ENCODE peak calls at places on chromosomes 11 and 22, in six cellular contexts. I is cardiac muscle cell; K is CD4-positive, CD25-positive, alpha-beta regulatory T cell; A is HCT116; M is ovary; Z is body of pancreas. Y is an unnamed sample. For H3K9me3 and H3K4me1, the result is how much of the 10 kb centered on the place peaks cover.

GRCh38 chr22:22144858-22145257 is 99.7 kb upstream of the VPREB1 start:
- DNase-seq in I (no peak), K (no peak), A (no peak), M (no peak), Z (no peak), Y (no peak)

GRCh38 chr22:17972385-17973181 is 51.8 kb downstream of the MICAL3 start:
- DNase-seq in I (peak), K (no peak), A (no peak), M (peak), Z (peak), Y (no peak)

GRCh38 chr22:24310969-24311368 is 40.3 kb downstream of the SPECC1L start:
- DNase-seq in I (no peak), K (no peak), A (no peak), M (no peak), Z (no peak), Y (no peak)

GRCh38 chr22:17770180-17771077 is 3.8 kb downstream of the BID start:
- DNase-seq in I (no peak), K (no peak), A (no peak), M (no peak), Z (no peak), Y (no peak)

GRCh38 chr11:73972187-73972586 is 10.5 kb downstream of the UCP2 start:
- DNase-seq in I (no peak), K (no peak), A (no peak), M (no peak), Z (no peak), Y (no peak)

GRCh38 chr11:34166806-34167740 is 61.6 kb downstream of the NAT10 start:
- DNase-seq in I (no peak), K (no peak), A (no peak), M (no peak), Z (no peak), Y (no peak)

GRCh38 chr22:39266398-39267030 is 21.7 kb upstream of the PDGFB start:
- DNase-seq in I (peak), K (no peak), A (no peak), M (no peak), Z (no peak), Y (no peak)

GRCh38 chr22:46335201-46336118 is at the start of gene TRMU:
- DNase-seq in I (peak), K (peak), A (peak), M (peak), Z (peak), Y (peak)

GRCh38 chr11:64718084-64718779 is 4.8 kb downstream of the NRXN2 start:
- DNase-seq in I (no peak), K (no peak), A (no peak), M (peak), Z (no peak), Y (no peak)

GRCh38 chr22:32164084-32164894 is 5.2 kb upstream of the C22orf42 start:
- DNase-seq in I (no peak), K (no peak), A (no peak), M (no peak), Z (no peak), Y (no peak)

GRCh38 chr11:96267001-96267489 is 76.0 kb downstream of the MAML2 start:
- DNase-seq in I (no peak), K (no peak), A (no peak), M (no peak), Z (no peak), Y (no peak)

GRCh38 chr11:61083601-61084147 is 18.6 kb upstream of the CD5 start:
- DNase-seq in I (no peak), K (peak), A (no peak), M (no peak), Z (no peak), Y (peak)

GRCh38 chr22:24989541-24989951 is 37.0 kb downstream of the KIAA1671 start:
- DNase-seq in I (peak), K (no peak), A (no peak), M (peak), Z (no peak), Y (no peak)

GRCh38 chr11:82450996-82451395 is 282.7 kb downstream of the FAM181B start:
- DNase-seq in I (no peak), K (no peak), A (no peak), M (no peak), Z (no peak), Y (no peak)

DNA sequence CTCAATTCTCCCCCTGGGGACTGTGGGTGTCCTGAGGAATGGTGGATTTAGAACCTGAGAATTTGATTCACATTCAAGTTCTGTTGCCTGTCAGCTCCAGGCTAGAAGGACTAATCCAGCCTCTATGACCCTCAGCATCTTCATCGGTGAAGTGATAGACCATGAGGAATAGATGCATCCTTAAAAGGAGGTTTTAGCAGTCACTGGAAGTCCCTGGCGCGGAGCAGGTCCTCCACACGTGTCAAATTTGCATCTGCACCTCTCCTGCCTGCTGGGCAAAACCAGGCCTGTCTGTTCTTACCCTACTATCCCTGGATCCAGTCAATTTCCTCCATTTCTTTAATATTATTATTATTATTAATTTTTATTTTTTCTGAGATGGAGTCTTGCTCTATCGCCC is 808.4 kb downstream of the TBC1D22A start:
- DNase-seq in I (no peak), K (no peak), A (no peak), M (no peak), Z (no peak), Y (peak)
- H3K9me3 ChIP-seq in I (under half), K (under half), A (under half), M (under half), Z (under half), Y (under half)

GRCh38 chr11:112161012-112161411 is 2.9 kb downstream of the IL18 start:
- DNase-seq in I (peak), K (no peak), A (no peak), M (no peak), Z (no peak), Y (no peak)
- H3K4me1 ChIP-seq in I (under half), K (under half), A (under half), M (under half), Z (under half), Y (under half)

GRCh38 chr22:27883656-27884350 is 35.3 kb downstream of the PITPNB start:
- DNase-seq in I (no peak), K (no peak), A (no peak), M (no peak), Z (no peak), Y (no peak)
- H3K27ac ChIP-seq in I (peak), K (no peak), A (no peak), M (peak), Z (no peak), Y (peak)

DNA sequence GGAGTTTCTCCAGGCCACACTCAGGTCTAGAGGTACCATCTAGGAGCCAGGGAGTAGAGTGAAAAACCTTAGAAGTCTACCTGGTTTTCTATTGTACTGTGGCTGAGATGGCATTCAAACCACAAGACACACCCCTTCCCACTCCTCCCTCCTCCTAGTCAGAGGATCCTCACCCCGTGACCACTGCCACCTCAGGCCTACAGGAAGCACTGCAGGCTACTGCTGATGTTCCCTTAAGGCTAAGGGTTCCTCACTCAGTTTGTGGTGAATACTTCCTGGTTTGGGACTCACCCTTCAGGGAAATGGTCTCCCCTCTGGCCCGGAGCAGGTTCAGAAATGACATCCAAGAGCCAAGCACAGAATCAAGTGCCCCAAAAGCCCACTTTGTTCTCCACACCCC is 1293.9 kb downstream of the JRKL start:
- DNase-seq in I (peak), K (no peak), A (no peak), M (no peak), Z (no peak), Y (no peak)
- H3K9me3 ChIP-seq in I (under half), K (under half), A (under half), M (under half), Z (under half), Y (under half)

GRCh38 chr22:41537203-41537602 is 7.1 kb downstream of the POLR3H start:
- DNase-seq in I (no peak), K (no peak), A (no peak), M (no peak), Z (no peak), Y (no peak)
- H3K4me1 ChIP-seq in I (under half), K (under half), A (under half), M (under half), Z (under half), Y (under half)

GRCh38 chr11:76382209-76382608 is 1.1 kb downstream of the GVQW3 start:
- DNase-seq in I (no peak), K (no peak), A (no peak), M (no peak), Z (no peak), Y (no peak)

GRCh38 chr11:76379811-76380160 is 1.1 kb downstream of the THAP12 start:
- DNase-seq in I (no peak), K (no peak), A (no peak), M (no peak), Z (no peak), Y (no peak)

GRCh38 chr11:76376746-76377558 is 4.0 kb downstream of the THAP12 start:
- DNase-seq in I (no peak), K (no peak), A (no peak), M (no peak), Z (no peak), Y (no peak)

GRCh38 chr11:76380977-76381719 is at the start of the genes GVQW3 and THAP12:
- DNase-seq in I (peak), K (peak), A (peak), M (peak), Z (peak), Y (peak)

DNA sequence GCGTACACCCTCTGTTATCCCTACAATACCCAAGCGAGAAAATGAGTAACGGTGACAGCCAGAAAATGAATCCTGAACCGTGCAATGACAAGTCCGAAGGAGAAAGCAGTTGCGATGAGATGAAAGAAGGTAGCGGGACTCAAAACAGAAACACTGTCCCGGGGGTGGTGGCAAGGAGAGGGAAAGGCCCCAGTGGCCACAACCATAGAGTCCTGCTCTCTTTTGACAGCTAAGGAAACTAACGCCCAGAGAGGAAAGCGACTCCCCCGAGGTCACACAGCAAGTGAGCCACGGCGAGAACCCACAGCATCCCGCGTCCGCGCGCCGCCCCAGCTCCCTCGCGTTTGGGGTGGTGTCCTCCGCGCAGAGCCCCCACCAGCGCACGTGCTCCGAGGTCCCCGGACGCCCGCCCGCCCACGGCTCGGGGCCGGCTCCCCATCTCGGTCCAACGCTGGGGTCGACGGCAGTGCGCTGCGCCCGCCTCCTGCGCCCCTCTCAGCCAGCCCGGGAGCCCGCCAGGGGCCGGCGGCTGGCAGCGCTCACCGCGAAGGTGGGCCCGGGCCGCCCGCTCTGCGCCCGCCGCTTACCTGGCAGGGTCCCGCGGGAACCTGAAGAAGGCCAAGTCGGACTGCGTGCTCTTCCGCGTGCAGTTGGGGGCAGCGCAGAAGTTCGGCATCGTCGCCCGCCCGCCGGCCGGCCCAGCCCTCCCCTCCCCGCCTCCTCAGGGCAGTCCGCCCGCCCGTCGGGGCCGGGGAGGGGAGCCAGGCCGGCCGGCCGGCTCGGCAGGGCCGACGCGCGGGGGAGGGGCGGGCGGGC is 563 bp downstream of the THAP12 start:
- DNase-seq in I (peak), K (peak), A (no peak), M (no peak), Z (peak), Y (peak)
- H3K27ac ChIP-seq in I (peak), K (peak), A (peak), M (peak), Z (peak), Y (peak)

DNA sequence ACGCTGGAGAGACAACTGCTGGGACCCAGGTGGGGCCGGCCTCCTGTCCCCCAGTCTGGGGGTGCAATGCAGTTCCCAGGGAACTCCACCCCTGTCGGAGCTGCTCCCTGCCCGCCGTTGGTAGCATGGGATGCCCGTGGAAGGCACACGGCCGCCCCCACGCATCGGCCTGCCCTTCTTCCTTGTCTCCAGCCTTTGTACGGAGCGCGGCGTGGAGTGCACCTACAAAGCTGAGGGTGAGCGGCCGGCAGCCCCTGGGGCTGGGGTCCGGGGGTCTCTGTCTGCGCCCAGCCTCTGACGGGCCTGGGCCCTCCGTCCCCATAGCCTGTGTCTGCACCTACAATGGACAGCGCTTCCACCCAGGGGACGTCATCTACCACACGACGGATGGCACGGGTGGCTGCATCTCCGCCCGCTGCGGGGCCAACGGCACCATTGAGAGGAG is 23.2 kb downstream of the MUC5AC start:
- DNase-seq in I (no peak), K (no peak), A (no peak), M (no peak), Z (no peak), Y (no peak)
- H3K9me3 ChIP-seq in I (under half), K (under half), A (under half), M (under half), Z (under half), Y (under half)

DNA sequence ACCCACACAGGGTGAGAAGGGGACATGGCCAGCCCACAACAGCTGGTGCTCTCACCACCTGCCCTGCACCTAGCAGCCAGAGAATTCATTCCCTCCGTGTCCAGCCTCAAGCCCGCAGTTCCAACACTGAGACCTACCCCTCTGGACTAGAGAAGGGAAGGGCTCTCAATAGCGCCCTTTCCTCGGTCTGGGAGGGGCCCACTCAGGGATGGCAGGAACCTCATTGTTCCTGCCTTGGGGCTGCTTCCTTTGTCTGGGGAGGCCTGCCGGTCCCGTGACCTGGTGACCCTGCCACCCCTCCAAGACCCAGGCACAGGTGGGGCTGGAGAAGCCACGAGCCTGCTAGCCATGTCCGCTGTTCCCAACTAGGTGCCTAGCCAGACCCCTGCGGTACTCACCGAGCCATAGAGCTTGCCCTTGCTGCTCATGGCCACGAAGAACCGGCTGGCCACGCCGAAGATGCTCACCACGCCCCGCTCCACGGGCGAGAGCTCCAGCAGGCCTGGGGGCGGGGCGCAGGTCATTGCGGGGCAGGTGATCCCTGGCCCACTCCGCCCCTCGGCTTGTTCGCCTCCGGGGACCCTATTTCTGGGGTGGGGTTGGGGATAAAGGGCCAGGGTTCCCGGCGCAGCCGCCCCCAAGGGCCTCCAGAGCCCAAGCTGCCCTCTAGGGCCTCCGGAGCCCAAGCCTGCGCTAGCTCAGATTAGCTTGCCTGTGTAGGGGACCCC is 1.4 kb downstream of the FGF4 start:
- DNase-seq in I (no peak), K (no peak), A (no peak), M (no peak), Z (no peak), Y (no peak)
- H3K4me1 ChIP-seq in I (under half), K (under half), A (under half), M (under half), Z (under half), Y (under half)

GRCh38 chr11:57798905-57799559 is 37.4 kb downstream of the CTNND1 start:
- DNase-seq in I (peak), K (no peak), A (peak), M (no peak), Z (peak), Y (no peak)
- H3K27ac ChIP-seq in I (peak), K (no peak), A (peak), M (peak), Z (peak), Y (peak)

GRCh38 chr22:47406896-47407295 is 644.4 kb downstream of the TBC1D22A start:
- DNase-seq in I (no peak), K (no peak), A (no peak), M (no peak), Z (no peak), Y (no peak)
- H3K9me3 ChIP-seq in I (under half), K (under half), A (under half), M (under half), Z (under half), Y (under half)